ENCODE peak calls at places on chromosomes 16 and 17, in nine cellular contexts. R, B, M, D, Z, H, F, S and C are unnamed samples.

GRCh38 chr17:61848247-61848646 is 15.1 kb downstream of the BRIP1 start:
- DNase-seq in R (no peak), B (no peak), M (no peak), D (no peak), Z (no peak), H (no peak), F (no peak), S (no peak), C (no peak)

GRCh38 chr17:28154242-28154641 is 111.8 kb downstream of the NLK start:
- DNase-seq in R (no peak), B (no peak), M (no peak), D (no peak), Z (no peak), H (no peak), F (no peak), S (no peak), C (no peak)

GRCh38 chr17:81575836-81576235 is 23.7 kb upstream of the FAAP100 start:
- DNase-seq in R (no peak), B (no peak), M (no peak), D (no peak), Z (no peak), H (no peak), F (no peak), S (no peak), C (no peak)

GRCh38 chr16:15495898-15496297 is 61.5 kb downstream of the BMERB1 start:
- DNase-seq in R (no peak), B (no peak), M (no peak), D (no peak), Z (no peak), H (no peak), F (no peak), S (no peak), C (no peak)

GRCh38 chr17:39014795-39015545 is 47.8 kb upstream of the FBXO47 start:
- DNase-seq in R (no peak), B (no peak), M (no peak), D (no peak), Z (no peak), H (no peak), F (no peak), S (no peak), C (no peak)

GRCh38 chr16:23280483-23280967 is 21.6 kb upstream of the SCNN1B start:
- DNase-seq in R (no peak), B (no peak), M (no peak), D (peak), Z (no peak), H (no peak), F (no peak), S (no peak), C (no peak)

GRCh38 chr16:27235055-27235937 is 32.0 kb downstream of the KDM8 start:
- DNase-seq in R (peak), B (peak), M (peak), D (peak), Z (peak), H (peak), F (peak), S (peak), C (peak)

GRCh38 chr16:63289834-63290460 is 1253.7 kb upstream of the CDH8 start:
- DNase-seq in R (peak), B (peak), M (peak), D (peak), Z (no peak), H (peak), F (peak), S (no peak), C (peak)

GRCh38 chr16:80346160-80346632 is 194.6 kb upstream of the DYNLRB2 start:
- DNase-seq in R (no peak), B (peak), M (no peak), D (no peak), Z (no peak), H (peak), F (peak), S (peak), C (no peak)

GRCh38 chr17:60139438-60140285 is 10.1 kb upstream of the CA4 start:
- DNase-seq in R (peak), B (peak), M (peak), D (no peak), Z (peak), H (peak), F (peak), S (peak), C (peak)

GRCh38 chr17:614637-615546 is 99.7 kb downstream of the VPS53 start:
- DNase-seq in R (no peak), B (no peak), M (no peak), D (peak), Z (no peak), H (peak), F (peak), S (no peak), C (no peak)

GRCh38 chr16:1444730-1445517 is 568 bp upstream of the CCDC154 start:
- DNase-seq in R (no peak), B (no peak), M (no peak), D (no peak), Z (no peak), H (no peak), F (no peak), S (no peak), C (no peak)